ENCODE peak calls at places on chromosomes 7 and 10, in nine cellular contexts. One of them, this sample, is unnamed.

GRCh38 chr7:82172896-82173295 is 270.7 kb downstream of the CACNA2D1 start:
- DNase-seq in HFFc6: no peak
- DNase-seq in astrocyte of the cerebellum: no peak
- DNase-seq in activated B cell treated with CpG ODN at 0.5 μM for 24 hours: no peak
- DNase-seq in CD4-positive, alpha-beta T cell: no peak
- DNase-seq in thyroid gland: no peak
- DNase-seq in RWPE1: no peak
- DNase-seq in brain microvascular endothelial cell: no peak
- DNase-seq in heart right ventricle: no peak
- DNase-seq in this sample: no peak

GRCh38 chr7:87447251-87447650 is 28.2 kb downstream of the ABCB4 start:
- DNase-seq in HFFc6: no peak
- DNase-seq in astrocyte of the cerebellum: peak
- DNase-seq in activated B cell treated with CpG ODN at 0.5 μM for 24 hours: no peak
- DNase-seq in CD4-positive, alpha-beta T cell: no peak
- DNase-seq in thyroid gland: no peak
- DNase-seq in RWPE1: no peak
- DNase-seq in brain microvascular endothelial cell: no peak
- DNase-seq in heart right ventricle: no peak
- DNase-seq in this sample: no peak

GRCh38 chr7:8037151-8037550 is 68.6 kb downstream of the GLCCI1 start:
- DNase-seq in HFFc6: no peak
- DNase-seq in astrocyte of the cerebellum: no peak
- DNase-seq in activated B cell treated with CpG ODN at 0.5 μM for 24 hours: no peak
- DNase-seq in CD4-positive, alpha-beta T cell: no peak
- DNase-seq in thyroid gland: no peak
- DNase-seq in RWPE1: no peak
- DNase-seq in brain microvascular endothelial cell: no peak
- DNase-seq in heart right ventricle: no peak
- DNase-seq in this sample: no peak

GRCh38 chr10:36677170-36677768 is 448.1 kb upstream of the ANKRD30A start:
- DNase-seq in HFFc6: no peak
- DNase-seq in astrocyte of the cerebellum: no peak
- DNase-seq in activated B cell treated with CpG ODN at 0.5 μM for 24 hours: no peak
- DNase-seq in CD4-positive, alpha-beta T cell: no peak
- DNase-seq in thyroid gland: no peak
- DNase-seq in RWPE1: no peak
- DNase-seq in brain microvascular endothelial cell: peak
- DNase-seq in heart right ventricle: no peak
- DNase-seq in this sample: no peak

GRCh38 chr10:5282137-5282536 is 82.6 kb upstream of the UCN3 start:
- DNase-seq in HFFc6: no peak
- DNase-seq in astrocyte of the cerebellum: no peak
- DNase-seq in activated B cell treated with CpG ODN at 0.5 μM for 24 hours: no peak
- DNase-seq in CD4-positive, alpha-beta T cell: no peak
- DNase-seq in thyroid gland: no peak
- DNase-seq in RWPE1: no peak
- DNase-seq in brain microvascular endothelial cell: no peak
- DNase-seq in heart right ventricle: no peak
- DNase-seq in this sample: no peak

GRCh38 chr7:5594616-5595544 is 171.2 kb upstream of the TNRC18 start:
- DNase-seq in HFFc6: no peak
- DNase-seq in astrocyte of the cerebellum: no peak
- DNase-seq in activated B cell treated with CpG ODN at 0.5 μM for 24 hours: no peak
- DNase-seq in CD4-positive, alpha-beta T cell: no peak
- DNase-seq in thyroid gland: no peak
- DNase-seq in RWPE1: no peak
- DNase-seq in brain microvascular endothelial cell: peak
- DNase-seq in heart right ventricle: peak
- DNase-seq in this sample: no peak

GRCh38 chr10:62231371-62231770 is 37.3 kb downstream of the RTKN2 start:
- DNase-seq in HFFc6: peak
- DNase-seq in astrocyte of the cerebellum: peak
- DNase-seq in activated B cell treated with CpG ODN at 0.5 μM for 24 hours: no peak
- DNase-seq in CD4-positive, alpha-beta T cell: no peak
- DNase-seq in thyroid gland: no peak
- DNase-seq in RWPE1: peak
- DNase-seq in brain microvascular endothelial cell: peak
- DNase-seq in heart right ventricle: no peak
- DNase-seq in this sample: no peak

GRCh38 chr7:16604054-16604453 is 41.5 kb downstream of the ANKMY2 start:
- DNase-seq in HFFc6: peak
- DNase-seq in astrocyte of the cerebellum: no peak
- DNase-seq in activated B cell treated with CpG ODN at 0.5 μM for 24 hours: no peak
- DNase-seq in CD4-positive, alpha-beta T cell: no peak
- DNase-seq in thyroid gland: no peak
- DNase-seq in RWPE1: no peak
- DNase-seq in brain microvascular endothelial cell: no peak
- DNase-seq in heart right ventricle: no peak
- DNase-seq in this sample: no peak

DNA sequence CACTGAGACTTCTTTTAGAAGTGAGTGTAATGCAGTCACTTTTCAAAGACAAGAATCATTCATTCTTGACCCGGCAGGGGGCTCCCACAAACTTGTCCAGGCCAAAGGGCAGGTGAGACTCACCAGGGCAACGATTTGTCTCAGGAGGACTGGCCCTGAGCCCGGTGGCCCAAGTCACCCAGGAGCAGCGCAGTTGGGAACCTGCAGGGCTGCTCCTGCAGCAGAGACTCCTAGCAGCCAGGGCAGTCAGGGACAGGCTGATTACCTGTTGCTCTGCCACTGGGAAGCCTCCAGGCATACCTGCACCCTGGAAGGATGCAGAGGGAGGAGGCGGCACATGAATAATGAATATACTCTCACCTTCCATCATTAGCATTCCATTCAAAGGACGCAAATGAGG is 99.3 kb downstream of the C10orf90 start:
- DNase-seq in HFFc6: no peak
- DNase-seq in astrocyte of the cerebellum: no peak
- DNase-seq in activated B cell treated with CpG ODN at 0.5 μM for 24 hours: no peak
- DNase-seq in CD4-positive, alpha-beta T cell: no peak
- DNase-seq in thyroid gland: peak
- DNase-seq in RWPE1: no peak
- DNase-seq in brain microvascular endothelial cell: no peak
- DNase-seq in heart right ventricle: no peak
- DNase-seq in this sample: no peak
- TF ChIP-seq CTCF in HFFc6: peak
- TF ChIP-seq CTCF in astrocyte of the cerebellum: no peak
- TF ChIP-seq CTCF in activated B cell treated with CpG ODN at 0.5 μM for 24 hours: no peak
- TF ChIP-seq CTCF in CD4-positive, alpha-beta T cell: no peak
- TF ChIP-seq CTCF in thyroid gland: no peak
- TF ChIP-seq CTCF in RWPE1: no peak
- TF ChIP-seq CTCF in brain microvascular endothelial cell: peak
- TF ChIP-seq CTCF in heart right ventricle: no peak
- TF ChIP-seq CTCF in this sample: no peak

GRCh38 chr10:104483582-104483981 is 129.9 kb downstream of the CFAP58 start:
- DNase-seq in HFFc6: no peak
- DNase-seq in astrocyte of the cerebellum: no peak
- DNase-seq in activated B cell treated with CpG ODN at 0.5 μM for 24 hours: no peak
- DNase-seq in CD4-positive, alpha-beta T cell: no peak
- DNase-seq in thyroid gland: no peak
- DNase-seq in RWPE1: no peak
- DNase-seq in brain microvascular endothelial cell: no peak
- DNase-seq in heart right ventricle: no peak
- DNase-seq in this sample: no peak

GRCh38 chr10:104488046-104488832 is 134.6 kb downstream of the CFAP58 start:
- DNase-seq in HFFc6: no peak
- DNase-seq in astrocyte of the cerebellum: no peak
- DNase-seq in activated B cell treated with CpG ODN at 0.5 μM for 24 hours: no peak
- DNase-seq in CD4-positive, alpha-beta T cell: no peak
- DNase-seq in thyroid gland: peak
- DNase-seq in RWPE1: no peak
- DNase-seq in brain microvascular endothelial cell: no peak
- DNase-seq in heart right ventricle: no peak
- DNase-seq in this sample: no peak

GRCh38 chr10:104480797-104481196 is 127.2 kb downstream of the CFAP58 start:
- DNase-seq in HFFc6: no peak
- DNase-seq in astrocyte of the cerebellum: no peak
- DNase-seq in activated B cell treated with CpG ODN at 0.5 μM for 24 hours: no peak
- DNase-seq in CD4-positive, alpha-beta T cell: no peak
- DNase-seq in thyroid gland: no peak
- DNase-seq in RWPE1: no peak
- DNase-seq in brain microvascular endothelial cell: no peak
- DNase-seq in heart right ventricle: no peak
- DNase-seq in this sample: no peak

GRCh38 chr10:104486803-104487202 is 133.2 kb downstream of the CFAP58 start:
- DNase-seq in HFFc6: no peak
- DNase-seq in astrocyte of the cerebellum: no peak
- DNase-seq in activated B cell treated with CpG ODN at 0.5 μM for 24 hours: no peak
- DNase-seq in CD4-positive, alpha-beta T cell: no peak
- DNase-seq in thyroid gland: no peak
- DNase-seq in RWPE1: no peak
- DNase-seq in brain microvascular endothelial cell: no peak
- DNase-seq in heart right ventricle: no peak
- DNase-seq in this sample: no peak

DNA sequence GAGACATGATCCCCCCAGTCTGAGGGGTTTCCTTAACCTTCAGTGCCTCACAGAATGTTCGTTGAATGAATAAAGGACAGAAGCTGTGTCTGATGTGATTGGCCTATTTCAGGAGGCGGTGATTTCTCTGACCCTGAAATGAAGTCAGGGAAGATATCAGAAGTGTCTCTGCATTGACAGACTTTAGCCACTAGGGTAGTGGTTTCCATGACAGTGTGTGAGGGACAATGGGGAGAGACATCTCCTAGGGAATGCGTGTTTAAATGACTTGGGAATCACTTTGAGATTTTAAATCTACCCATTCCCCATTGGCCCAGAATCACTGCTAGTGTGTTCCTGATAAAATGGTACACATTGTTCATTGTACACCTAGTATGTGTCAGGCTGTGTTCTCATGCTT is 132.0 kb downstream of the CFAP58 start:
- DNase-seq in HFFc6: no peak
- DNase-seq in astrocyte of the cerebellum: no peak
- DNase-seq in activated B cell treated with CpG ODN at 0.5 μM for 24 hours: no peak
- DNase-seq in CD4-positive, alpha-beta T cell: no peak
- DNase-seq in thyroid gland: no peak
- DNase-seq in RWPE1: no peak
- DNase-seq in brain microvascular endothelial cell: no peak
- DNase-seq in heart right ventricle: no peak
- DNase-seq in this sample: no peak
- TF ChIP-seq CTCF in HFFc6: peak
- TF ChIP-seq CTCF in astrocyte of the cerebellum: peak
- TF ChIP-seq CTCF in activated B cell treated with CpG ODN at 0.5 μM for 24 hours: no peak
- TF ChIP-seq CTCF in CD4-positive, alpha-beta T cell: no peak
- TF ChIP-seq CTCF in thyroid gland: no peak
- TF ChIP-seq CTCF in RWPE1: no peak
- TF ChIP-seq CTCF in brain microvascular endothelial cell: peak
- TF ChIP-seq CTCF in heart right ventricle: no peak
- TF ChIP-seq CTCF in this sample: no peak

GRCh38 chr7:127478040-127478386 is 85.5 kb upstream of the ZNF800 start:
- DNase-seq in HFFc6: no peak
- DNase-seq in astrocyte of the cerebellum: no peak
- DNase-seq in activated B cell treated with CpG ODN at 0.5 μM for 24 hours: no peak
- DNase-seq in CD4-positive, alpha-beta T cell: no peak
- DNase-seq in thyroid gland: no peak
- DNase-seq in RWPE1: no peak
- DNase-seq in brain microvascular endothelial cell: no peak
- DNase-seq in heart right ventricle: no peak
- DNase-seq in this sample: no peak

GRCh38 chr7:127473409-127473808 is 80.9 kb upstream of the ZNF800 start:
- DNase-seq in HFFc6: no peak
- DNase-seq in astrocyte of the cerebellum: no peak
- DNase-seq in activated B cell treated with CpG ODN at 0.5 μM for 24 hours: no peak
- DNase-seq in CD4-positive, alpha-beta T cell: no peak
- DNase-seq in thyroid gland: no peak
- DNase-seq in RWPE1: no peak
- DNase-seq in brain microvascular endothelial cell: no peak
- DNase-seq in heart right ventricle: no peak
- DNase-seq in this sample: no peak

GRCh38 chr7:127476618-127477017 is 84.1 kb upstream of the ZNF800 start:
- DNase-seq in HFFc6: no peak
- DNase-seq in astrocyte of the cerebellum: no peak
- DNase-seq in activated B cell treated with CpG ODN at 0.5 μM for 24 hours: no peak
- DNase-seq in CD4-positive, alpha-beta T cell: no peak
- DNase-seq in thyroid gland: no peak
- DNase-seq in RWPE1: no peak
- DNase-seq in brain microvascular endothelial cell: no peak
- DNase-seq in heart right ventricle: no peak
- DNase-seq in this sample: no peak

GRCh38 chr7:127477285-127478039 is 85.0 kb upstream of the ZNF800 start:
- DNase-seq in HFFc6: no peak
- DNase-seq in astrocyte of the cerebellum: no peak
- DNase-seq in activated B cell treated with CpG ODN at 0.5 μM for 24 hours: no peak
- DNase-seq in CD4-positive, alpha-beta T cell: no peak
- DNase-seq in thyroid gland: peak
- DNase-seq in RWPE1: no peak
- DNase-seq in brain microvascular endothelial cell: no peak
- DNase-seq in heart right ventricle: no peak
- DNase-seq in this sample: no peak

DNA sequence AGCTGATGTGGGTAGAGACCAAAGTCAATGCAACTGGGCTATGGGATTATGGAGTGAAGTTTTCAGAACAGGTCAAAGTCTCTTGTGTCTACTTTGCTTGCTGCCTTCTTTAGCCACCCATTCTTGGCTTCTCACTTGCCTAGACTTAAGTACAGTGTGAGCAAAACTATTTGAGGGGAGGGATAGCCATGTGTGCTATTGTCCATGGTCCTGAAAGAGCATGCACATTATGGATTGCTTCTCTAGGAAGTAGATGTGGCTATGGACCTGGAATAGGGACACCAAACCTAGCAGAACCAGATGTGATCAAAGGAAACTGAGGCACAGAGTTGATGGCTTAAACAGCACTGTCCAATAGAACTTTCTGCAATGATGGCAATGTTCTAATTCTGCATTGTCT is 81.9 kb upstream of the ZNF800 start:
- DNase-seq in HFFc6: no peak
- DNase-seq in astrocyte of the cerebellum: no peak
- DNase-seq in activated B cell treated with CpG ODN at 0.5 μM for 24 hours: no peak
- DNase-seq in CD4-positive, alpha-beta T cell: no peak
- DNase-seq in thyroid gland: no peak
- DNase-seq in RWPE1: no peak
- DNase-seq in brain microvascular endothelial cell: no peak
- DNase-seq in heart right ventricle: no peak
- DNase-seq in this sample: no peak
- TF ChIP-seq CTCF in HFFc6: no peak
- TF ChIP-seq CTCF in astrocyte of the cerebellum: no peak
- TF ChIP-seq CTCF in activated B cell treated with CpG ODN at 0.5 μM for 24 hours: no peak
- TF ChIP-seq CTCF in CD4-positive, alpha-beta T cell: no peak
- TF ChIP-seq CTCF in thyroid gland: no peak
- TF ChIP-seq CTCF in RWPE1: no peak
- TF ChIP-seq CTCF in brain microvascular endothelial cell: no peak
- TF ChIP-seq CTCF in heart right ventricle: no peak
- TF ChIP-seq CTCF in this sample: no peak

GRCh38 chr10:125232841-125233240 is 72.5 kb upstream of the CTBP2 start:
- DNase-seq in HFFc6: no peak
- DNase-seq in astrocyte of the cerebellum: no peak
- DNase-seq in activated B cell treated with CpG ODN at 0.5 μM for 24 hours: no peak
- DNase-seq in CD4-positive, alpha-beta T cell: no peak
- DNase-seq in thyroid gland: no peak
- DNase-seq in RWPE1: peak
- DNase-seq in brain microvascular endothelial cell: no peak
- DNase-seq in heart right ventricle: no peak
- DNase-seq in this sample: no peak

GRCh38 chr10:125227546-125227945 is 67.2 kb upstream of the CTBP2 start:
- DNase-seq in HFFc6: no peak
- DNase-seq in astrocyte of the cerebellum: no peak
- DNase-seq in activated B cell treated with CpG ODN at 0.5 μM for 24 hours: no peak
- DNase-seq in CD4-positive, alpha-beta T cell: no peak
- DNase-seq in thyroid gland: no peak
- DNase-seq in RWPE1: no peak
- DNase-seq in brain microvascular endothelial cell: no peak
- DNase-seq in heart right ventricle: no peak
- DNase-seq in this sample: no peak

GRCh38 chr10:125230251-125230650 is 69.9 kb upstream of the CTBP2 start:
- DNase-seq in HFFc6: no peak
- DNase-seq in astrocyte of the cerebellum: no peak
- DNase-seq in activated B cell treated with CpG ODN at 0.5 μM for 24 hours: no peak
- DNase-seq in CD4-positive, alpha-beta T cell: no peak
- DNase-seq in thyroid gland: no peak
- DNase-seq in RWPE1: no peak
- DNase-seq in brain microvascular endothelial cell: no peak
- DNase-seq in heart right ventricle: no peak
- DNase-seq in this sample: no peak

GRCh38 chr10:125231813-125232475 is 71.6 kb upstream of the CTBP2 start:
- DNase-seq in HFFc6: no peak
- DNase-seq in astrocyte of the cerebellum: no peak
- DNase-seq in activated B cell treated with CpG ODN at 0.5 μM for 24 hours: no peak
- DNase-seq in CD4-positive, alpha-beta T cell: no peak
- DNase-seq in thyroid gland: no peak
- DNase-seq in RWPE1: no peak
- DNase-seq in brain microvascular endothelial cell: no peak
- DNase-seq in heart right ventricle: no peak
- DNase-seq in this sample: no peak

GRCh38 chr10:125231116-125231812 is 70.9 kb upstream of the CTBP2 start:
- DNase-seq in HFFc6: peak
- DNase-seq in astrocyte of the cerebellum: peak
- DNase-seq in activated B cell treated with CpG ODN at 0.5 μM for 24 hours: no peak
- DNase-seq in CD4-positive, alpha-beta T cell: no peak
- DNase-seq in thyroid gland: no peak
- DNase-seq in RWPE1: peak
- DNase-seq in brain microvascular endothelial cell: peak
- DNase-seq in heart right ventricle: no peak
- DNase-seq in this sample: no peak
- TF ChIP-seq CTCF in HFFc6: no peak
- TF ChIP-seq CTCF in astrocyte of the cerebellum: no peak
- TF ChIP-seq CTCF in activated B cell treated with CpG ODN at 0.5 μM for 24 hours: no peak
- TF ChIP-seq CTCF in CD4-positive, alpha-beta T cell: no peak
- TF ChIP-seq CTCF in thyroid gland: no peak
- TF ChIP-seq CTCF in RWPE1: no peak
- TF ChIP-seq CTCF in brain microvascular endothelial cell: peak
- TF ChIP-seq CTCF in heart right ventricle: no peak
- TF ChIP-seq CTCF in this sample: no peak

This sample was measured in natural killer cell.